ENCODE peak calls at places on chromosomes 6 and 20, in four cellular contexts. V, Y, L and P are unnamed samples.

GRCh38 chr6:33426590-33427563 is 7.0 kb downstream of the SYNGAP1 start:
- DNase-seq in V (peak; percentile 42), Y (no peak), L (no peak), P (no peak)

GRCh38 chr20:2470051-2470431 is 548 bp downstream of the SNRPB start:
- DNase-seq in V (peak; percentile 73), Y (peak; percentile 35), L (peak; percentile 58), P (no peak)

GRCh38 chr6:72580281-72580940 is 41.5 kb upstream of the KCNQ5 start:
- DNase-seq in V (peak; percentile 10), Y (peak; percentile 41), L (peak; percentile 73), P (peak; percentile 13)

GRCh38 chr6:37182736-37183590 is 13.0 kb downstream of the PIM1 start:
- DNase-seq in V (peak; percentile 52), Y (no peak), L (no peak), P (no peak)

GRCh38 chr6:19013011-19013410 is 625.9 kb downstream of the RNF144B start:
- DNase-seq in V (no peak), Y (no peak), L (peak; percentile 3), P (no peak)

GRCh38 chr20:33433465-33433864 is 10.1 kb downstream of the SNTA1 start:
- DNase-seq in V (no peak), Y (peak; percentile 66), L (no peak), P (no peak)

GRCh38 chr6:154276810-154277577 is 79.6 kb downstream of the IPCEF1 start:
- DNase-seq in V (peak; percentile 50), Y (peak; percentile 81), L (peak; percentile 33), P (no peak)

GRCh38 chr20:10110151-10110550 is 75.4 kb downstream of the ANKEF1 start:
- DNase-seq in V (no peak), Y (peak; percentile 12), L (peak; percentile 68), P (no peak)